ENCODE peak calls at places on chromosomes 4 and X, in four cellular contexts. A is GM12892; Q is naive thymus-derived CD8-positive, alpha-beta T cell; P is naive thymus-derived CD4-positive, alpha-beta T cell. Y is an unnamed sample.

GRCh38 chrX:13703589-13703988 is 14.7 kb downstream of the RAB9A start:
- DNase-seq in Q (no peak), A (no peak), P (no peak), Y (no peak)

GRCh38 chrX:130213376-130213775 is 41.6 kb downstream of the RAB33A start:
- DNase-seq in Q (no peak), P (no peak), A (no peak), Y (no peak)

GRCh38 chr4:3759236-3759635 is 6.9 kb upstream of the ADRA2C start:
- DNase-seq in P (no peak), A (no peak), Q (no peak), Y (no peak)

GRCh38 chrX:138669693-138670092 is 41.8 kb downstream of the FGF13 start:
- DNase-seq in A (no peak), P (no peak), Q (no peak), Y (no peak)

GRCh38 chr4:3041192-3042142 is 32.9 kb downstream of the HTT-AS start:
- DNase-seq in A (peak; percentile 47), Q (no peak), P (peak; percentile 30), Y (peak; percentile 6)

GRCh38 chr4:20543131-20543530 is 157.1 kb upstream of the PACRGL start:
- DNase-seq in Q (no peak), P (no peak), A (no peak), Y (no peak)

GRCh38 chr4:105150511-105150910 is 3.8 kb downstream of the TET2 start:
- DNase-seq in P (no peak), Q (no peak), A (no peak), Y (no peak)

GRCh38 chr4:140176735-140177134 is 22.8 kb upstream of the MAML3 start:
- DNase-seq in P (no peak), Q (no peak), A (no peak), Y (no peak)

GRCh38 chrX:110667706-110668105 is 127.9 kb downstream of the CHRDL1 start:
- DNase-seq in Q (no peak), A (no peak), P (no peak), Y (no peak)

GRCh38 chr4:53497446-53498069 is 93.7 kb downstream of the LNX1 start:
- DNase-seq in P (no peak), A (no peak), Q (no peak), Y (no peak)

GRCh38 chr4:99642725-99643489 is 14.7 kb downstream of the C4orf54 start:
- DNase-seq in P (no peak), A (no peak), Q (no peak), Y (no peak)

GRCh38 chr4:77930876-77931275 is 68.2 kb downstream of the MRPL1 start:
- DNase-seq in P (no peak), Q (no peak), A (no peak), Y (no peak)

GRCh38 chrX:63735882-63736281 is 49.1 kb downstream of the ARHGEF9 start:
- DNase-seq in P (no peak), A (no peak), Q (no peak), Y (no peak)

GRCh38 chr4:94444771-94445170 is 7.0 kb upstream of the PDLIM5 start:
- DNase-seq in Q (no peak), A (no peak), P (no peak), Y (no peak)

GRCh38 chr4:78534286-78534955 is 17.1 kb upstream of the ANXA3 start:
- DNase-seq in A (no peak), P (no peak), Q (no peak), Y (no peak)

GRCh38 chr4:21948347-21949072 is at the start of gene KCNIP4:
- DNase-seq in P (no peak), Q (no peak), A (no peak), Y (no peak)

GRCh38 chr4:101345596-101346311 is 1.6 kb downstream of the PPP3CA start:
- DNase-seq in Q (peak; percentile 65), A (peak; percentile 43), P (no peak), Y (peak; percentile 49)

GRCh38 chr4:111449657-111450056 is 695.6 kb upstream of the FAM241A start:
- DNase-seq in A (no peak), Q (no peak), P (no peak), Y (no peak)

GRCh38 chr4:15149842-15150592 is 147.7 kb downstream of the CPEB2 start:
- DNase-seq in A (peak; percentile 10), P (no peak), Q (no peak), Y (no peak)

GRCh38 chr4:168795346-168795745 is 214.7 kb downstream of the CBR4 start:
- DNase-seq in P (no peak), Q (no peak), A (no peak), Y (no peak)

GRCh38 chrX:103211012-103211715 is 3.7 kb upstream of the BEX4 start:
- DNase-seq in P (peak; percentile 43), A (no peak), Q (peak; percentile 48), Y (peak; percentile 9)

Y was measured in activated gamma-delta T cell treated with anti-CD3 and anti-CD28 coated beads, Interleukin-2, amount 50 U/mL, for 16 hours.